ENCODE peak calls at places on chromosomes 6 and 20, in six cellular contexts. K, G, U, E, H and M are unnamed samples.

GRCh38 chr6:43258807-43259686 is 15.8 kb downstream of the TTBK1 start:
- DNase-seq in K (no peak), G (no peak), U (no peak), E (no peak), H (no peak), M (no peak)

GRCh38 chr6:43469947-43470346 is 7.4 kb upstream of the TJAP1 start:
- DNase-seq in K (no peak), G (no peak), U (no peak), E (no peak), H (no peak), M (no peak)

GRCh38 chr6:149716584-149716983 is 1.3 kb downstream of the LATS1 start:
- DNase-seq in K (no peak), G (no peak), U (peak; percentile 39), E (no peak), H (no peak), M (no peak)

GRCh38 chr6:136600818-136601217 is 50.6 kb upstream of the MAP7 start:
- DNase-seq in K (no peak), G (no peak), U (no peak), E (no peak), H (peak; percentile 17), M (no peak)

GRCh38 chr6:47278545-47278944 is 31.2 kb downstream of the TNFRSF21 start:
- DNase-seq in K (peak; percentile 23), G (no peak), U (no peak), E (no peak), H (peak; percentile 40), M (no peak)

GRCh38 chr6:132341646-132342045 is 59.6 kb downstream of the MOXD1 start:
- DNase-seq in K (no peak), G (no peak), U (peak; percentile 42), E (no peak), H (no peak), M (no peak)

GRCh38 chr6:73648166-73648565 is 5.6 kb downstream of the SLC17A5 start:
- DNase-seq in K (no peak), G (no peak), U (peak; percentile 55), E (no peak), H (no peak), M (no peak)

GRCh38 chr6:26043389-26044139 is 43.7 kb upstream of the HFE start:
- DNase-seq in K (peak; percentile 91), G (peak; percentile 86), U (peak; percentile 96), E (peak; percentile 71), H (no peak), M (peak; percentile 85)

GRCh38 chr6:95093154-95093553 is 484.2 kb upstream of the MANEA start:
- DNase-seq in K (no peak), G (no peak), U (peak; percentile 54), E (no peak), H (no peak), M (no peak)

GRCh38 chr6:41405941-41406340 is 70.5 kb downstream of the NCR2 start:
- DNase-seq in K (no peak), G (no peak), U (no peak), E (no peak), H (no peak), M (no peak)

GRCh38 chr20:17972121-17972520 is 3.3 kb downstream of the MGME1 start:
- DNase-seq in K (no peak), G (no peak), U (no peak), E (no peak), H (no peak), M (no peak)

GRCh38 chr6:103101267-103101666 is 1707.8 kb downstream of the GRIK2 start:
- DNase-seq in K (no peak), G (no peak), U (no peak), E (no peak), H (no peak), M (no peak)

GRCh38 chr6:103107985-103108384 is 1714.5 kb downstream of the GRIK2 start:
- DNase-seq in K (no peak), G (no peak), U (no peak), E (no peak), H (no peak), M (no peak)

GRCh38 chr6:103105686-103106085 is 1712.2 kb downstream of the GRIK2 start:
- DNase-seq in K (no peak), G (no peak), U (no peak), E (no peak), H (no peak), M (no peak)
- H3K27ac ChIP-seq in K (no peak overlapping the region), G (no peak overlapping the region), U (no peak overlapping the region), E (no peak overlapping the region), H (no peak overlapping the region), M (no peak overlapping the region)

DNA sequence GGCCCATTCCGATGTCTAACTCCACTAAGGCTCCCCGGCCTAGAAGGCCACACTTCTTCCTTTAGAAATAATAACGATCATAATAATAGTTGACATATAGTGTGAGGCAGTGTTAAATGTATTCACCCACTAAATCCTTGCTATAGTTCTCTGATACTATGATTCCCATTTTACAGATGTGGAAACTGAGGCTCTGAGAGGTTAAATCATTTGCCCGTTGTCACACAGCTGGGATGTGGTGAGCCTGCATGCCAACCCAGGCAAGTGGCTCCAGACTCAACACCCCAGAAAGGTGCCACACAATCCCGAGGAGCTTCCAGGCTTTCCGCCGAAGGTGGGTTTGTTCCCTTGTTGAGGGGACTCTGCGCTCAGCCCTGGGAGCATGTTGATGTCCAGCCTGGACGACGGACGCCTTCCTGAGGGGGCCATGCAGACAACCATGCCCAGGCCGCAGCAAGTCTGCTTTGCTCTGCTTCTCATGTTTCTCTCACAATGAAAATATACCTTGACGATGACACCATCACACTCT is 104.6 kb upstream of the CDYL start:
- DNase-seq in K (no peak), G (no peak), U (no peak), E (no peak), H (no peak), M (no peak)
- TF ChIP-seq CTCF in K (no peak), G (no peak), U (no peak), E (no peak), H (no peak), M (no peak)

GRCh38 chr6:3415490-3415889 is 41.4 kb downstream of the SLC22A23 start:
- DNase-seq in K (no peak), G (no peak), U (no peak), E (no peak), H (no peak), M (peak; percentile 34)
- H3K4me1 ChIP-seq in K (peaks cover 31% of the 10 kb centered on the region), G (no peaks in the 10 kb centered on the region), U (no peaks in the 10 kb centered on the region), E (no peaks in the 10 kb centered on the region), H (peaks cover 22% of the 10 kb centered on the region), M (peaks cover 17% of the 10 kb centered on the region)

DNA sequence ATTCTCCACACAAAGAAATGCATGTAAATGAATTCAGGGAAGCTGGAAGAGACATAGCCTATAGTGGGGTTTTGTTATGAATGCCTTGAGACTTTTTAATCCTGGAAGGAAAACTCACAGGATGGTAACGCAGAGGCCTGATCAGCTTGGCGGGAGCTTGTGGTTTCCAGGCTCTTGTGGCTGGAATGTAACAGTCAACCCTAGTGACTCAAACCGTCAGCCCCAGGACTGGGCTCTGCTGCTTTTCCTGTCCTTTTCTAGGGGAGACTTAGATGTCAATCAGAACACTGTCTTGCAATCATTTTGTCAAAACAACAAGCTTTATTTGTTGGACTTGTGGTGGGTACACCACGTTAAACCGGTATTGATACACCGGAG is 34.9 kb downstream of the KIF25 start:
- DNase-seq in K (no peak), G (no peak), U (peak; percentile 91), E (no peak), H (peak; percentile 61), M (no peak)
- H3K27ac ChIP-seq in K (no peak overlapping the region), G (no peak overlapping the region), U (no peak overlapping the region), E (no peak overlapping the region), H (peak overlapping the region; percentile 85), M (peak overlapping the region; percentile 57)

GRCh38 chr6:33993653-33994052 is 152.2 kb downstream of the GRM4 start:
- DNase-seq in K (no peak), G (no peak), U (no peak), E (no peak), H (no peak), M (no peak)

GRCh38 chr6:33994198-33995045 is 151.5 kb downstream of the GRM4 start:
- DNase-seq in K (no peak), G (no peak), U (no peak), E (no peak), H (no peak), M (no peak)

GRCh38 chr6:33995873-33996475 is 149.9 kb downstream of the GRM4 start:
- DNase-seq in K (no peak), G (no peak), U (no peak), E (no peak), H (no peak), M (no peak)

GRCh38 chr6:33997265-33997664 is 148.6 kb downstream of the GRM4 start:
- DNase-seq in K (no peak), G (no peak), U (no peak), E (no peak), H (no peak), M (no peak)

DNA sequence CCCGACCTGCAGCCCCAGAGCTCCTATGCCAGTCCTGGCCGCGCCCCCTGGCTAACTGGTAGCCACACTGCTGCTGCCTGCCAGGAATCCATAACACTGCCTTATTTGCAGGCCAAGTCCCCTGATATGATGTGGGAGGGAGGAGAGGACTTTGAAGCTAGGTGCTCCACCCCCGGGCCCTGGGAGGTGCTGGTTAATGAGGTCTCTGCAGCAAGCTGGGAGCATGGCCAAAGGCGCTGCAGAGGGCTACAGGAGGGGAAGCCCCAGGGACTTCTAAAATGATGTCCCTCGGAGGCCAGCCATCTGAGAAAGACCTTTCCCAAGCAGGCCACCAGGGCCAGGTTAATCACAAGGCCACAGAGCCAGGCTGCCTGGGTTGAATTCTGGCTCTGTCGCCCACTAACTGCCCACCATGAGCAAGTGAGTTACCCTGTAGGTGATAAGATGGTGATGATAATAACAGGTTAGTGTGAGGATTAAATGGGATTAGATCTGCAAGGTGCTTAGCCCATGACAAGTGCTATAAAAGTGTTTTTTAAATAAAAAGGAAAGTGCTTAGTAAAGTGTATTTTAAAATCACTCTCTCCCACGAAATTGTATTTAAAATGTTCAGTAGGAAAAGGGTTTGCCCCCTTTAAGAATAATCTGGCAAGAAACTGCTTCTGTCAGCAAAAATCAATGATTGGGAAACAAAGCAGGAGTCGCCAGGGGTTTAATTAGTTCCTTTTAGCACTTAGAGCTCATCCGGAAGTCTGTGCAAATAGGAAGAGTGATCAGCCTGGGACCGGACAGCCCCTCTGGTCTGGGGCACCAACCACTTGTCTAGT is 150.6 kb downstream of the GRM4 start:
- DNase-seq in K (no peak), G (no peak), U (no peak), E (no peak), H (peak; percentile 68), M (no peak)
- TF ChIP-seq CTCF in K (no peak), G (no peak), U (no peak), E (no peak), H (no peak), M (no peak)

DNA sequence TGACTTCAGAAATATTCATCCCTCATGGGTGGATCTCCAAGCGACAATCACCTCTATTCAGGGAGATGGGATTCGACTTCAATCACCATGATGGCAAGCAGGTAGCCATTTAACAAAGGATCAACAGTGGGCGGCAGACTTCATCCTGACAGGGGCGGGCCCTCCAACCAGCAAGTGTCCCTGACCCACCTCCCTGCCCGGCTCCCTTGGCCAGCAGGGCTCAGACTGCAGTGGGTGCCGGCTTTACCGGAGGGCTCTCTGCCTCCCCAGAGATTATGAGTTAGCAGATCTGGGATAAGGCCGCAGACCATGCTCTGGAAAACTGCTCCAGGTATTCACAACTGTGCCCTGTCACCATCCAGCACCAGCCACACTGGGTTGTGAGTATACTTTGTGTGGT is 39.4 kb downstream of the PPP1R3G start:
- DNase-seq in K (no peak), G (no peak), U (no peak), E (no peak), H (no peak), M (no peak)
- H3K4me1 ChIP-seq in K (peaks cover 17% of the 10 kb centered on the region), G (no peaks in the 10 kb centered on the region), U (peaks cover 6% of the 10 kb centered on the region), E (no peaks in the 10 kb centered on the region), H (peaks cover 13% of the 10 kb centered on the region), M (no peaks in the 10 kb centered on the region)